ENCODE peak calls at places on chromosomes 6 and 20, in four cellular contexts. One of them, this sample, is unnamed.

GRCh38 chr6:107061125-107062020 is 33.4 kb downstream of the MTRES1 start:
- DNase-seq in BJ: no peak
- DNase-seq in endothelial cell of umbilical vein: no peak
- DNase-seq in mucosa of descending colon: no peak
- DNase-seq in this sample: no peak

GRCh38 chr6:37696841-37697735 is 595 bp downstream of the MDGA1 start:
- DNase-seq in BJ: no peak
- DNase-seq in endothelial cell of umbilical vein: peak
- DNase-seq in mucosa of descending colon: no peak
- DNase-seq in this sample: no peak

GRCh38 chr20:63519765-63520593 is 586 bp upstream of the PPDPF start:
- DNase-seq in BJ: no peak
- DNase-seq in endothelial cell of umbilical vein: peak
- DNase-seq in mucosa of descending colon: peak
- DNase-seq in this sample: no peak

GRCh38 chr6:152270301-152270925 is 366.7 kb downstream of the SYNE1 start:
- DNase-seq in BJ: no peak
- DNase-seq in endothelial cell of umbilical vein: no peak
- DNase-seq in mucosa of descending colon: no peak
- DNase-seq in this sample: no peak

GRCh38 chr6:11747021-11747420 is 31.6 kb downstream of the ADTRP start:
- DNase-seq in BJ: no peak
- DNase-seq in endothelial cell of umbilical vein: no peak
- DNase-seq in mucosa of descending colon: no peak
- DNase-seq in this sample: no peak

GRCh38 chr6:105981002-105981887 is 104.9 kb upstream of the PRDM1 start:
- DNase-seq in BJ: no peak
- DNase-seq in endothelial cell of umbilical vein: no peak
- DNase-seq in mucosa of descending colon: peak
- DNase-seq in this sample: no peak

GRCh38 chr6:3423439-3424184 is 33.2 kb downstream of the SLC22A23 start:
- DNase-seq in BJ: no peak
- DNase-seq in endothelial cell of umbilical vein: no peak
- DNase-seq in mucosa of descending colon: no peak
- DNase-seq in this sample: no peak

GRCh38 chr6:113654396-113654795 is 202.7 kb upstream of the MARCKS start:
- DNase-seq in BJ: no peak
- DNase-seq in endothelial cell of umbilical vein: peak
- DNase-seq in mucosa of descending colon: no peak
- DNase-seq in this sample: no peak

GRCh38 chr20:17605131-17605660 is 35.3 kb downstream of the DSTN start:
- DNase-seq in BJ: no peak
- DNase-seq in endothelial cell of umbilical vein: no peak
- DNase-seq in mucosa of descending colon: peak
- DNase-seq in this sample: no peak

GRCh38 chr6:146410851-146411595 is 132.6 kb upstream of the RAB32 start:
- DNase-seq in BJ: no peak
- DNase-seq in endothelial cell of umbilical vein: no peak
- DNase-seq in mucosa of descending colon: no peak
- DNase-seq in this sample: no peak

GRCh38 chr6:149851461-149851860 is 12.7 kb downstream of the LRP11 start:
- DNase-seq in BJ: no peak
- DNase-seq in endothelial cell of umbilical vein: no peak
- DNase-seq in mucosa of descending colon: no peak
- DNase-seq in this sample: no peak

GRCh38 chr6:118372413-118372812 is 175.7 kb upstream of the PLN start:
- DNase-seq in BJ: no peak
- DNase-seq in endothelial cell of umbilical vein: peak
- DNase-seq in mucosa of descending colon: no peak
- DNase-seq in this sample: no peak

GRCh38 chr20:12372557-12372956 is 454.9 kb downstream of the BTBD3 start:
- DNase-seq in BJ: no peak
- DNase-seq in endothelial cell of umbilical vein: no peak
- DNase-seq in mucosa of descending colon: peak
- DNase-seq in this sample: no peak

GRCh38 chr6:109671721-109672120 is 19.3 kb downstream of the AK9 start:
- DNase-seq in BJ: no peak
- DNase-seq in endothelial cell of umbilical vein: peak
- DNase-seq in mucosa of descending colon: no peak
- DNase-seq in this sample: no peak

GRCh38 chr20:51542033-51542893 is at the start of gene NFATC2:
- DNase-seq in BJ: no peak
- DNase-seq in endothelial cell of umbilical vein: peak
- DNase-seq in mucosa of descending colon: peak
- DNase-seq in this sample: no peak

GRCh38 chr6:14784596-14785360 is 461.1 kb upstream of the JARID2 start:
- DNase-seq in BJ: no peak
- DNase-seq in endothelial cell of umbilical vein: no peak
- DNase-seq in mucosa of descending colon: no peak
- DNase-seq in this sample: no peak

GRCh38 chr6:115891704-115892225 is 168.9 kb downstream of the FRK start:
- DNase-seq in BJ: no peak
- DNase-seq in endothelial cell of umbilical vein: no peak
- DNase-seq in mucosa of descending colon: no peak
- DNase-seq in this sample: no peak

GRCh38 chr6:25583906-25584305 is 68.1 kb upstream of the SCGN start:
- DNase-seq in BJ: no peak
- DNase-seq in endothelial cell of umbilical vein: no peak
- DNase-seq in mucosa of descending colon: no peak
- DNase-seq in this sample: no peak

GRCh38 chr6:135087803-135088202 is 33.2 kb upstream of the HBS1L start:
- DNase-seq in BJ: no peak
- DNase-seq in endothelial cell of umbilical vein: no peak
- DNase-seq in mucosa of descending colon: no peak
- DNase-seq in this sample: no peak

GRCh38 chr6:3438190-3439167 is 18.4 kb downstream of the SLC22A23 start:
- DNase-seq in BJ: no peak
- DNase-seq in endothelial cell of umbilical vein: no peak
- DNase-seq in mucosa of descending colon: peak
- DNase-seq in this sample: peak

GRCh38 chr6:69663215-69663614 is 133.6 kb downstream of the LMBRD1 start:
- DNase-seq in BJ: no peak
- DNase-seq in endothelial cell of umbilical vein: no peak
- DNase-seq in mucosa of descending colon: no peak
- DNase-seq in this sample: no peak

GRCh38 chr6:77173472-77174074 is 289.7 kb downstream of the HTR1B start:
- DNase-seq in BJ: no peak
- DNase-seq in endothelial cell of umbilical vein: no peak
- DNase-seq in mucosa of descending colon: no peak
- DNase-seq in this sample: no peak

GRCh38 chr6:106870824-106871300 is 103.7 kb downstream of the CD24 start:
- DNase-seq in BJ: no peak
- DNase-seq in endothelial cell of umbilical vein: no peak
- DNase-seq in mucosa of descending colon: no peak
- DNase-seq in this sample: no peak

GRCh38 chr6:158208226-158208807 is 40.2 kb downstream of the GTF2H5 start:
- DNase-seq in BJ: no peak
- DNase-seq in endothelial cell of umbilical vein: no peak
- DNase-seq in mucosa of descending colon: no peak
- DNase-seq in this sample: no peak

GRCh38 chr6:26249959-26250805 is 114.8 kb upstream of the BTN3A2 start:
- DNase-seq in BJ: no peak
- DNase-seq in endothelial cell of umbilical vein: peak
- DNase-seq in mucosa of descending colon: peak
- DNase-seq in this sample: no peak

GRCh38 chr6:64012351-64013060 is 376.9 kb downstream of the PHF3 start:
- DNase-seq in BJ: no peak
- DNase-seq in endothelial cell of umbilical vein: no peak
- DNase-seq in mucosa of descending colon: peak
- DNase-seq in this sample: no peak

GRCh38 chr6:163406320-163406719 is 8.2 kb upstream of the QKI start:
- DNase-seq in BJ: no peak
- DNase-seq in endothelial cell of umbilical vein: no peak
- DNase-seq in mucosa of descending colon: no peak
- DNase-seq in this sample: no peak

GRCh38 chr6:80477591-80478370 is 371.3 kb downstream of the BCKDHB start:
- DNase-seq in BJ: peak
- DNase-seq in endothelial cell of umbilical vein: no peak
- DNase-seq in mucosa of descending colon: no peak
- DNase-seq in this sample: no peak

GRCh38 chr6:79687759-79688158 is 56.6 kb downstream of the SH3BGRL2 start:
- DNase-seq in BJ: no peak
- DNase-seq in endothelial cell of umbilical vein: no peak
- DNase-seq in mucosa of descending colon: no peak
- DNase-seq in this sample: no peak

GRCh38 chr6:1670711-1671462 is 61.2 kb downstream of the FOXC1 start:
- DNase-seq in BJ: peak
- DNase-seq in endothelial cell of umbilical vein: no peak
- DNase-seq in mucosa of descending colon: no peak
- DNase-seq in this sample: peak

GRCh38 chr20:33024263-33024601 is 7.2 kb upstream of the BPIFB6 start:
- DNase-seq in BJ: no peak
- DNase-seq in endothelial cell of umbilical vein: no peak
- DNase-seq in mucosa of descending colon: no peak
- DNase-seq in this sample: no peak

GRCh38 chr20:21315138-21315537 is 12.0 kb downstream of the XRN2 start:
- DNase-seq in BJ: no peak
- DNase-seq in endothelial cell of umbilical vein: no peak
- DNase-seq in mucosa of descending colon: no peak
- DNase-seq in this sample: peak

GRCh38 chr6:24753545-24753944 is 21.2 kb upstream of the GMNN start:
- DNase-seq in BJ: no peak
- DNase-seq in endothelial cell of umbilical vein: no peak
- DNase-seq in mucosa of descending colon: no peak
- DNase-seq in this sample: no peak

GRCh38 chr6:157045831-157046454 is 268.8 kb downstream of the ARID1B start:
- DNase-seq in BJ: no peak
- DNase-seq in endothelial cell of umbilical vein: peak
- DNase-seq in mucosa of descending colon: peak
- DNase-seq in this sample: no peak

GRCh38 chr20:4152696-4153235 is 137.4 kb upstream of the RNF24 start:
- DNase-seq in BJ: no peak
- DNase-seq in endothelial cell of umbilical vein: no peak
- DNase-seq in mucosa of descending colon: no peak
- DNase-seq in this sample: no peak

GRCh38 chr6:26520088-26520839 is 17.9 kb upstream of the HMGN4 start:
- DNase-seq in BJ: no peak
- DNase-seq in endothelial cell of umbilical vein: peak
- DNase-seq in mucosa of descending colon: no peak
- DNase-seq in this sample: no peak

DNA sequence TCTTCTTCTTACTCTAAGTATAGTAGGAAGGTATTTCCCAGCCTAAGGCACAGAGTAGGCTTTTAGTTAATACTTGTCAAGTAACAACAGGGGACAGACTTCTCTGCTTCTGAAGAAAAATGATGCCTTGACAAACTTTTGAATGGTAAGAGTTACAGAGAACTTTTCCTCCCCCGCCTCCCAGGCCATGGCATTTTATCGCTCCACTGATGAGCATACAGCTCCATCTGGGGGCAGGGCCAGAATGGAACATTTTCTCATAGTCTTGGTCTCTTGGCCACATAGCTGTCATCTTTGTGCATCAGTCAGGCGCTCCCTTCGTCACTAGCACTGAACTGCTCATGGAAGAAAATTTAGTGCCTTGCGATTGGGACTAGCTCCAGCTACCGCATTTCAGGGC is 1066.8 kb upstream of the CITED2 start:
- DNase-seq in BJ: no peak
- DNase-seq in endothelial cell of umbilical vein: peak
- DNase-seq in mucosa of descending colon: peak
- DNase-seq in this sample: peak
- H3K4me3 ChIP-seq in BJ: no peak
- H3K4me3 ChIP-seq in endothelial cell of umbilical vein: no peak
- H3K4me3 ChIP-seq in mucosa of descending colon: no peak
- H3K4me3 ChIP-seq in this sample: no peak

GRCh38 chr6:121615493-121615892 is 180.0 kb downstream of the GJA1 start:
- DNase-seq in BJ: no peak
- DNase-seq in endothelial cell of umbilical vein: peak
- DNase-seq in mucosa of descending colon: no peak
- DNase-seq in this sample: no peak
- TF ChIP-seq CTCF in BJ: peak
- TF ChIP-seq CTCF in endothelial cell of umbilical vein: peak
- TF ChIP-seq CTCF in mucosa of descending colon: no peak
- TF ChIP-seq CTCF in this sample: no peak

GRCh38 chr20:45374101-45374467 is 4.0 kb downstream of the TP53TG5 start:
- DNase-seq in BJ: no peak
- DNase-seq in endothelial cell of umbilical vein: no peak
- DNase-seq in mucosa of descending colon: no peak
- DNase-seq in this sample: no peak
- H3K4me3 ChIP-seq in BJ: no peak
- H3K4me3 ChIP-seq in endothelial cell of umbilical vein: no peak
- H3K4me3 ChIP-seq in mucosa of descending colon: no peak
- H3K4me3 ChIP-seq in this sample: peak

DNA sequence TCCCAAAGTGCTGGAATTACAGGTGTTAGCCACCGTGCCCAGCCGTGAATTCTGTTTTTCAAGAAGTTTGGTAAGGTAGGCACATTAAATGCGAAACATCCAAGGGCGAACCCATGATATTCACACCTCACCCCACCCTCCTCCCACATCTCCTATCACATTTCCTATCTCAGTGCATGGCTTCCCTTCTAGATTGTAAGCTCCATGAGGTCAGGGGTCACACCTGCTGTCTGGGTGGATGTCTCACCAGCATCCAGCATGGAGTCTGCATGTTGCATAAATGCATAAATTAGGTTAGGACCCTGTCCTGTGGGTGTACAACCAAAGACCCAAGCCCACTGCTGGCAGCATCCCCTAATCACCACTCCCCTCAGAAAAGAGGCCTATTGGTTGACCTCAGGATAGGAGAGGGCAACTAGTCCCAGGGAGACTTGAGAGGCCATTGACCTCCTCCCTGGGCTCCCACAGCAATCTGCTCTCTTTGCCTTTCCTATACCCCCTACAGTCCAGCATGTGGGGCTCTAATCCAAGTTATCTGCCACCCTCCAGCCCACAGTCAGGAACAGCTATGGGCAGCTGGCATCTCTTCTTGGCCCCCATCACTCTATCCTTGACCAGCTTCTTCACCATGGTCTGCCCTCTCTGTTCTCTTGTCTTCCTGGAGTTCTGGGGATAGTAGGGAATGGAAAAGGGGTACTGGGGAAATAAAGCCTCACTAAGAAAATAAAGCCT is 4.2 kb downstream of the PRRT1 start:
- DNase-seq in BJ: no peak
- DNase-seq in endothelial cell of umbilical vein: no peak
- DNase-seq in mucosa of descending colon: no peak
- DNase-seq in this sample: no peak
- TF ChIP-seq CTCF in BJ: no peak
- TF ChIP-seq CTCF in endothelial cell of umbilical vein: no peak
- TF ChIP-seq CTCF in mucosa of descending colon: no peak
- TF ChIP-seq CTCF in this sample: no peak

This sample was measured in AG04449.